ENCODE peak calls at places on chromosomes 12 and 14, in four cellular contexts. M is heart right ventricle, H is thoracic aorta, O is suprapubic skin. A is an unnamed sample.

GRCh38 chr14:49972840-49973239 is 80.0 kb downstream of the ARF6 start:
- DNase-seq in M (no peak), H (no peak), O (no peak), A (no peak)

GRCh38 chr12:30847259-30847658 is 79.3 kb upstream of the TSPAN11 start:
- DNase-seq in M (no peak), H (no peak), O (no peak), A (no peak)

GRCh38 chr12:123119808-123120207 is 31.1 kb downstream of the PITPNM2 start:
- DNase-seq in M (no peak), H (no peak), O (no peak), A (no peak)

GRCh38 chr12:108854453-108855283 is 2.7 kb downstream of the SSH1 start:
- DNase-seq in M (peak), H (peak), O (peak), A (no peak)

GRCh38 chr14:21022686-21023085 is 2.2 kb downstream of the NDRG2 start:
- DNase-seq in M (no peak), H (no peak), O (no peak), A (no peak)

GRCh38 chr14:63174760-63175191 is 29.5 kb upstream of the RHOJ start:
- DNase-seq in M (peak), H (no peak), O (no peak), A (no peak)

GRCh38 chr14:101120636-101121398 is 217.3 kb upstream of the RTL1 start:
- DNase-seq in M (peak), H (no peak), O (peak), A (no peak)

GRCh38 chr14:104731925-104732294 is 7.9 kb downstream of the ADSS1 start:
- DNase-seq in M (no peak), H (no peak), O (no peak), A (no peak)

GRCh38 chr12:120749256-120749655 is 23.6 kb downstream of the ACADS start:
- DNase-seq in M (no peak), H (no peak), O (no peak), A (no peak)

GRCh38 chr12:67705394-67706370 is 57.1 kb downstream of the DYRK2 start:
- DNase-seq in M (peak), H (no peak), O (no peak), A (no peak)

GRCh38 chr12:75831413-75831812 is 200.2 kb downstream of the PHLDA1 start:
- DNase-seq in M (no peak), H (no peak), O (no peak), A (no peak)

GRCh38 chr12:27305673-27306504 is 26.7 kb upstream of the BMAL2 start:
- DNase-seq in M (no peak), H (no peak), O (no peak), A (no peak)

GRCh38 chr12:109888179-109889020 is 8.1 kb upstream of the GLTP start:
- DNase-seq in M (no peak), H (no peak), O (no peak), A (no peak)

DNA sequence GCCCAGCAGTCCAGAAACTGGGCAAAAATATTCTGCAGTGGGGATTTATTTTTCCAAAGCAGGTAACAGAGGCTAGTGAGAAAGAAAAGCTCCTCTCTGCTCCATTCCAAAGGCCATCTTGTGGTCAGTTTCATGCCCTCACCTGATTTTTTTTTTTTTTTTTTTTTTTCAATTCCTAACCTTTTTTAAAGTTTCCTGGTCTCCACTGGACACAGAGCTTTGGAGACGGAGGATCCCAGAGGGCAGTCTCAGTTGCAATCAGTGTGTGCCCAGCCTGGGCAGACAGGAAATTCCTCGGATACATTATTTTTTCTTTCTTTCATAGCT is 178.7 kb upstream of the BCL2L14 start:
- DNase-seq in M (no peak), H (no peak), O (no peak), A (no peak)
- TF ChIP-seq CTCF in M (peak), H (peak), O (no peak), A (peak)

DNA sequence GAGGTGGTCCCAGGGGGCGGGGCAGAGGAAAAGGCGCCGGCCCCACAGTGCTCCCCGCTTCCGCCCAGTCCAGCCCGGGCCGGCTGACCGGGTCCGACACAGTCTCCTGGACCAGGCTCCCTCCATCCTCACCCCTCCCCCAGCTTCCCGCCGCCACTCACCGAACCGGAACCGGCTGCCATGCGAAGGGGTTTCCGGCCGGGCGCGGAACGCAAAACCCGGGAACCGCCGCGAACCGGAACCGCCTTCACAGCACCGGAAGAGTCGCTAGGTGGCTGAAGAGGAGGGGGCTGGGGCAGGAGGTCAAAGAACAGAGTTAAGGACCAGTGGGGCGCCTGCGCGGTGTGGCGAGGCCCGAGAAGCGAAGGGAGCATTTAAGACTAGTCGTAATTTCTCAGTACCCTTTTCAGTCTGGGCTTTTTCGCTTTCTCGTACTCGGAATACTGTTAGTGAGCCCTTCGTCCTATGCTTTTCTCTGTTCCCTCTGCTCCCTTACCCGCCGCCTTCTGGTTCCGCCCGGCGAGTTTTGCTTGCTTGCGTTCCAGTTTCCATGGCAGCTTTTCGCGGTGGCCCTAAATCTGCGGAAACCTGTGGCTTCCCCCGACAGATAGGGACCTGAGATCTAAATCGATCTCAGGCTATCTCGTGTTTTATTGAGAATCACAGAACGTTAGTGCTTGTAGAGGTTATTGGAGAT is at the start of gene SENP1:
- DNase-seq in M (peak), H (peak), O (peak), A (peak)
- TF ChIP-seq CTCF in M (no peak), H (no peak), O (peak), A (peak)

DNA sequence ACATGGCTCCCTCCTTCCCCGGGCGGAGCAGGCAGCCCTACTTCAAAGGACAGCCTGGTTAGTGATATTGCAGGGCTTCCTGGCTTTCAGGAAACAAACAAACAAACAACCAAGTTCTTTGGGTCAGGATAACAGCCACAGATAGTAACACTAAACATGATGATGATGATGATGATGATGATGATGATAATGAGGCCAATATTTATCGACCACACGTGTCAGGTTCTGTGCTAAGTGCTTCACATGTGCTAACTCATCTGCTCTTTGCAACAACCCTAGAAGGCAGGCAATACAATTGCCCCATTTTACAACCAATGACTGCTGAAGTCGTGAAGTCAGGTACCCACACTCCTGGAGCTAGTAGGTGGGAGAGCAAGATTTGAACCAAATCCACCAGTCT is 44.1 kb upstream of the TBX5 start:
- DNase-seq in M (no peak), H (no peak), O (no peak), A (no peak)
- TF ChIP-seq CTCF in M (no peak), H (no peak), O (no peak), A (no peak)

GRCh38 chr12:19779393-19780056 is 340.2 kb downstream of the AEBP2 start:
- DNase-seq in M (peak), H (no peak), O (no peak), A (no peak)
- TF ChIP-seq CTCF in M (no peak), H (no peak), O (no peak), A (no peak)

DNA sequence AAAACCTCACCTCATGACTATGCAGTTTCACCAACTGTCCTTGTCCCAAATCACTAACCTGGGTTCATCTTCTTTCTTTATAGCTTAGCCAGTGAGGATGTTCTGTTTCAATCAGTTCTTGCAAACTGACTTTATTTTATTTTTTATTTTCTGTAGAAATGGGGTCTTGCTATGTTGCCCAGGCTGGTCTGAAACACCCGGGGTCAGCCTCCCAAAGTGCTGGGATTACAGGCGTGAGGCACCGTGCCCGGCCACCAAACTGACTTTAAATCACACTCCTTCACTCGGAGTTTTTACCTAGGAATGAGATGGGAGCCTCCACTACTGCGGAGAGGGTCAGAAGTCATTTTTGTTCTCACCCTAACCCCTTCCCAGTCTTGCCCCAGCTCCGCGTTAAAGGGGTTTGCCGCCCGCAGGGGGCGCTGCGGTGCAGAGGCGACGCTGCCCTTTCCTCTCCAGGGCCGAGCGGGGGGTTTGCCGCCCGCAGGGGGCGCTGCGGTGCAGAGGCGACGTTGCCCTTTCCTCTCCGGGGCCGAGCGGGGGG is 7.0 kb upstream of the B4GALNT3 start:
- DNase-seq in M (peak), H (no peak), O (no peak), A (no peak)
- TF ChIP-seq CTCF in M (no peak), H (no peak), O (no peak), A (no peak)

GRCh38 chr12:53599579-53599978 is 26.6 kb downstream of the ATF7 start:
- DNase-seq in M (no peak), H (no peak), O (no peak), A (no peak)
- TF ChIP-seq CTCF in M (peak), H (no peak), O (no peak), A (no peak)

DNA sequence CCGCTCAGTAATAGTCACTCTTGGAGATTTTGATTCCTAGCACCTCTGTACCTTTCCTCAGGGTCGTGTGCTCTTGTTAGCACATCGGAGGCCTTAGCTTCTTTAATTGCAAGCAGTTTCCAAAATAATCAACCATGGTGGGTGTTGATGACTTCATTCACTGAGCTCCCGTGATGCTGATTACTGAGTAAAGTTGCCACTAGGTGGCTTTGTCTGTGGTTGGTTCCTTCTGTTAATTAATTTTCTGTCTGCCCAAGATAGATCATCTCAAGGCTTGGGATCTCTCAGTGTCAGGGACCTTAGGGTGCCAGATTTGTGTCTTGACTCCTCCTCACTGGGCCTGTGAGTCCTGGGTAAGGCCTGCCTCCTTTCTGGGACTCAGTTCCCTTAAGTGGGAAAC is 54.3 kb downstream of the PTPN11 start:
- DNase-seq in M (no peak), H (no peak), O (no peak), A (no peak)
- TF ChIP-seq CTCF in M (no peak), H (no peak), O (no peak), A (peak)

DNA sequence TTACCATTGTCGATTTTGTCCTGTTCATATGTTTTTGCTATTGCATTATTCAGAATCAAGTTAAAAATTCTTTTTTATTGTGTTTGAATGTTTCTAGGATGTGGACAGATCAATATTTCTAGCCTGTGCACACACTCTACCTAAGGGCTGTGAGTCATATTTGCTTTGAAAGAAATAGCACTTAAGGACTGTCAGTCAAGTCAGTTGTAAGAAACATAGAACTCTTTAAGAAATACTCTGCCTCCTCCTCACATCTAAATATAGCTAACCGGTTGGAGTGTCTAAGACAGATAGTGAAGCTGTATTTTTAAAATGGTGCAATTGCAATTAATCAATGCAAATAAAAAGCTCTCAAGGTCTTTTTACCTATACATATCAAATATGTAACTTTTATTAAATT is 17.9 kb upstream of the MGST1 start:
- DNase-seq in M (no peak), H (no peak), O (no peak), A (no peak)
- TF ChIP-seq CTCF in M (no peak), H (no peak), O (no peak), A (no peak)

GRCh38 chr14:39109893-39110715 is 4.0 kb upstream of the GEMIN2 start:
- DNase-seq in M (no peak), H (no peak), O (no peak), A (no peak)
- TF ChIP-seq CTCF in M (no peak), H (no peak), O (no peak), A (no peak)

GRCh38 chr14:96039633-96040311 is 610 bp downstream of the C14orf132 start:
- DNase-seq in M (no peak), H (no peak), O (no peak), A (no peak)
- TF ChIP-seq CTCF in M (peak), H (no peak), O (no peak), A (peak)